ENCODE peak calls at places on chromosomes 3 and 15, in seven cellular contexts. P, V, G, Z, O, D and A are unnamed samples.
A peak's percentile ranks its signal among the peaks of the same experiment; 100 is the strongest.

GRCh38 chr3:124557433-124558232 is 172.6 kb upstream of the UMPS start:
- DNase-seq in P (no peak), V (peak; percentile 7), G (peak; percentile 57), Z (no peak), O (no peak), D (no peak), A (peak; percentile 52)

GRCh38 chr3:10534066-10534465 is 28.7 kb upstream of the ATP2B2 start:
- DNase-seq in P (no peak), V (no peak), G (no peak), Z (no peak), O (no peak), D (no peak), A (no peak)

GRCh38 chr3:134239538-134239937 is 11.1 kb downstream of the RYK start:
- DNase-seq in P (no peak), V (no peak), G (no peak), Z (no peak), O (no peak), D (no peak), A (no peak)

GRCh38 chr3:57097536-57097935 is 37.1 kb downstream of the SPATA12 start:
- DNase-seq in P (no peak), V (no peak), G (no peak), Z (no peak), O (no peak), D (no peak), A (no peak)

GRCh38 chr3:23756206-23756840 is 49.4 kb upstream of the UBE2E1 start:
- DNase-seq in P (no peak), V (no peak), G (no peak), Z (peak; percentile 13), O (no peak), D (no peak), A (no peak)

GRCh38 chr3:113867506-113867905 is 28.9 kb downstream of the GRAMD1C start:
- DNase-seq in P (no peak), V (peak; percentile 18), G (no peak), Z (no peak), O (peak; percentile 44), D (no peak), A (peak; percentile 9)

GRCh38 chr3:186971578-186971977 is 41.3 kb downstream of the ST6GAL1 start:
- DNase-seq in P (no peak), V (no peak), G (no peak), Z (no peak), O (no peak), D (no peak), A (no peak)

GRCh38 chr3:28726840-28727239 is 378.2 kb upstream of the AZI2 start:
- DNase-seq in P (no peak), V (no peak), G (peak; percentile 65), Z (peak; percentile 14), O (no peak), D (peak; percentile 53), A (peak; percentile 51)

GRCh38 chr3:62823461-62824050 is 51.7 kb downstream of the CADPS start:
- DNase-seq in P (no peak), V (no peak), G (no peak), Z (peak; percentile 84), O (no peak), D (no peak), A (no peak)

GRCh38 chr3:40267940-40268707 is 41.4 kb upstream of the EIF1B start:
- DNase-seq in P (no peak), V (no peak), G (peak; percentile 11), Z (no peak), O (no peak), D (no peak), A (no peak)

GRCh38 chr15:40380636-40381035 is 1.9 kb upstream of the KNSTRN start:
- DNase-seq in P (no peak), V (no peak), G (no peak), Z (no peak), O (no peak), D (no peak), A (no peak)

GRCh38 chr3:120174811-120175210 is 80.6 kb upstream of the GSK3B start:
- DNase-seq in P (no peak), V (no peak), G (no peak), Z (no peak), O (no peak), D (no peak), A (no peak)

GRCh38 chr3:120180731-120181412 is 86.6 kb upstream of the GSK3B start:
- DNase-seq in P (no peak), V (no peak), G (no peak), Z (no peak), O (no peak), D (no peak), A (no peak)

GRCh38 chr3:120181632-120182031 is 87.4 kb upstream of the GSK3B start:
- DNase-seq in P (no peak), V (no peak), G (no peak), Z (peak; percentile 5), O (no peak), D (no peak), A (no peak)

GRCh38 chr3:120177151-120177550 is 82.9 kb upstream of the GSK3B start:
- DNase-seq in P (no peak), V (peak; percentile 50), G (peak; percentile 93), Z (no peak), O (peak; percentile 79), D (peak; percentile 60), A (peak; percentile 68)

DNA sequence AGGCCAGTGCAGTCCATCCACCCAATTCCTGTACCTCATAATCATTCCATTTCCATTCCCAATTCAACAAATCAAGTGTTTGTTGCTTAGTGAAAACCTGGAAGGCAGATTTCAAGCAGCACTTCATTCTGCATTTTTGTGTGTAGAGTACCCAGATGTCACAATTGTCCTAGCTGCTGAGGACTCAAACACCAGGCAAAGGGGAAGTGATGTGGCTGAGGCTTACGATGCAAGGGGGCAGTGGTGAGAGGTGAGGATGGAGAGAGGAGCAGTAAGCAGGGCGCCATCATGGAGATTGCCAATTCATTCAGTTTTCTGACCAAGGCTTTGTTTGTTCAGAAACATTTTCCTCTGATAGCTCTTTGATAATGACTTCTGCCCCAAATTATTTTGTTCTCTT is 83.7 kb upstream of the GSK3B start:
- DNase-seq in P (no peak), V (no peak), G (peak; percentile 18), Z (no peak), O (no peak), D (no peak), A (no peak)
- H3K27ac ChIP-seq in P (no peak overlapping the region), V (peak overlapping the region; percentile 65), G (peak overlapping the region; percentile 51), Z (no peak overlapping the region), O (peak overlapping the region; percentile 75), D (peak overlapping the region; percentile 25), A (peak overlapping the region; percentile 33)

GRCh38 chr3:8501388-8502131 is at the start of gene LMCD1:
- DNase-seq in P (peak; percentile 94), V (peak; percentile 89), G (peak; percentile 98), Z (peak; percentile 56), O (no peak), D (peak; percentile 95), A (peak; percentile 95)

GRCh38 chr3:8504611-8504973 is 3.0 kb downstream of the LMCD1 start:
- DNase-seq in P (no peak), V (no peak), G (no peak), Z (no peak), O (no peak), D (no peak), A (no peak)

GRCh38 chr3:8505621-8506020 is 4.0 kb downstream of the LMCD1 start:
- DNase-seq in P (no peak), V (no peak), G (no peak), Z (no peak), O (no peak), D (no peak), A (no peak)

GRCh38 chr3:8503871-8504610 is 2.4 kb downstream of the LMCD1 start:
- DNase-seq in P (no peak), V (no peak), G (peak; percentile 57), Z (peak; percentile 12), O (no peak), D (no peak), A (no peak)

DNA sequence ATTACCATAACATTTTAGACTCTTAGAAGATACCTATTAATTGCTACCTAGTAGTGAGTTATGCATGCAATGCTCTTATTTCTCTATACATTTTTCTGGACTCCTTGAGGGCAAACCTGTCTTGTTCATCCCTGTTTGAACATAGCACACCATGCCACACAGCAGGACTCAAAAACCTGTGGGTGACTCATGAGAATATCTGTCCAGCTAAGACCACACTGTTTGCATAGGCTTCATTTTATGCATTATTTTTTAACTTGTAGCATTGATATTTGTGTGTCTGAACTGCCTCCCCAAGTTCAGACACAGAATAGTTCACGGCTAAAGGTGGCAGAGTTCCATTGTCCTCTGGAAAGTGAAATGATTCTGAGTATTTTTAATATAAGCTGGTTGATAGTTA is 1.8 kb downstream of the LMCD1 start:
- DNase-seq in P (no peak), V (no peak), G (no peak), Z (no peak), O (no peak), D (no peak), A (no peak)
- H3K4me3 ChIP-seq in P (peak overlapping the region; percentile 30), V (peak overlapping the region; percentile 56), G (no peak overlapping the region), Z (no peak overlapping the region), O (no peak overlapping the region), D (peak overlapping the region; percentile 54), A (peak overlapping the region; percentile 59)

DNA sequence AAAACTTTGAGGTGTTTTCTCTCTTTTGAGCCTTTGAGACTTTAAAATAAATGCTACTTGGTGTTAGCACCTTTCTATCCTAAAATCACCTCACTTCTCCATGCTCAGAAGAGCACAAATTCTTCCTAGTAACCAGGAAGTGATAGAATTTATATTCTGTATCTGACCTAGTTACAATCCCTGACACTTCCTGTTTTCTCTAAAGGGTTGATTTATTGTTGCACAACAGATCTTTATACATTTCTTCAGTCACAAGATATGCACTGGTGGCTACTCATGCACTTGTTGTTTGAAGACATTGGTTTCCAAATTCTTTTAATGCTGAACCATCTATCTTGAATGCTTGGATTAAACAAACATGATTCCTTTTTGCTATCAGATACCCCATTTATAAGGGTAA is 47.2 kb upstream of the CNTN3 start:
- DNase-seq in P (no peak), V (no peak), G (no peak), Z (no peak), O (no peak), D (no peak), A (no peak)
- TF ChIP-seq CTCF in P (no peak), V (no peak), G (no peak), Z (no peak), O (no peak), D (no peak), A (no peak)

GRCh38 chr3:183636221-183637105 is 1.0 kb downstream of the KLHL24 start:
- DNase-seq in P (peak; percentile 88), V (peak; percentile 77), G (peak; percentile 96), Z (peak; percentile 98), O (peak; percentile 68), D (peak; percentile 95), A (peak; percentile 94)

GRCh38 chr3:183635431-183636220 is at the start of gene KLHL24:
- DNase-seq in P (peak; percentile 94), V (peak; percentile 79), G (peak; percentile 96), Z (peak; percentile 94), O (peak; percentile 32), D (peak; percentile 94), A (peak; percentile 91)

GRCh38 chr3:183635107-183635430 is 354 bp upstream of the KLHL24 start:
- DNase-seq in P (no peak), V (no peak), G (no peak), Z (no peak), O (no peak), D (no peak), A (no peak)

GRCh38 chr3:183638092-183638644 is 2.7 kb downstream of the KLHL24 start:
- DNase-seq in P (no peak), V (no peak), G (no peak), Z (peak; percentile 32), O (no peak), D (no peak), A (no peak)

DNA sequence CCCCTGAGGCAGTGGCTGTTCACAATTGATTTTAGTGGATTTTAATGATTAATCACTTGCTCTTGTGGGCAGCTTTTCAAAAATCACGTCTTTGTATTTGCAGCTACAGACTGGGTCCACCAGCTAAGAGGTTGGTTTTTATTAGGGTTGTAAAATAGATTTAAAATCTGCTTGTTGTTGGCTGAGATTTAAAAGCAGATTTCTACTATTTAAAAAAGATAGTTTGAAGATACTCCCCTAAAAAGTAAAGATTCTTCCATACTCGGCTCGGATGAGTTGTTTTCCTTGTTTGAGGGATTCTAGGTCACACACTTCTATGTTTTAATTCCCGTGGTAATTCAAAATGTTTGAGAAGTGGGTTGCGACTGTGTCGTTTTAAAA is 1.7 kb downstream of the KLHL24 start:
- DNase-seq in P (no peak), V (no peak), G (no peak), Z (no peak), O (no peak), D (no peak), A (no peak)
- H3K27ac ChIP-seq in P (peak overlapping the region; percentile 96), V (peak overlapping the region; percentile 39), G (peak overlapping the region; percentile 98), Z (peak overlapping the region; percentile 80), O (peak overlapping the region; percentile 57), D (peak overlapping the region; percentile 98), A (peak overlapping the region; percentile 95)